ENCODE peak calls at places on chromosomes 16 and 17, in nine cellular contexts. A is transverse colon, Q is fibroblast of lung, E is colonic mucosa, H is stomach, G is heart left ventricle, Y is uterus, L is tibial nerve, B is aorta. X is an unnamed sample.

GRCh38 chr17:65039349-65039988 is 17.1 kb downstream of the GNA13 start:
- DNase-seq in B (no peak), G (no peak), E (no peak), H (no peak), Q (no peak), L (no peak), A (no peak), Y (no peak), X (no peak)

GRCh38 chr17:29240477-29240876 is 6.2 kb upstream of the CRYBA1 start:
- DNase-seq in H (no peak), Y (no peak), B (no peak), E (no peak), G (no peak), A (no peak), L (no peak), Q (peak; percentile 40), X (no peak)

GRCh38 chr17:37098910-37099664 is 150.3 kb downstream of the AATF start:
- DNase-seq in H (no peak), A (no peak), Q (no peak), Y (no peak), G (no peak), L (no peak), E (no peak), B (no peak), X (no peak)

GRCh38 chr16:575354-576196 is 5.8 kb downstream of the PIGQ start:
- DNase-seq in Q (no peak), L (no peak), B (no peak), A (no peak), E (no peak), G (no peak), Y (no peak), H (no peak), X (no peak)

GRCh38 chr17:65109990-65110680 is 27.0 kb upstream of the RGS9 start:
- DNase-seq in L (no peak), B (no peak), A (no peak), Y (no peak), G (no peak), E (no peak), Q (peak; percentile 82), H (no peak), X (no peak)

GRCh38 chr17:5832886-5833285 is 237.3 kb upstream of the WSCD1 start:
- DNase-seq in G (no peak), Q (peak; percentile 83), A (no peak), Y (no peak), E (no peak), L (no peak), H (no peak), B (no peak), X (no peak)

GRCh38 chr16:92431-93339 is 14.7 kb downstream of the MPG start:
- DNase-seq in G (no peak), Q (no peak), H (no peak), E (no peak), B (no peak), L (no peak), A (no peak), Y (no peak), X (no peak)

GRCh38 chr17:2058521-2059124 is 3.7 kb downstream of the HIC1 start:
- DNase-seq in Y (peak; percentile 84), H (peak; percentile 88), A (peak; percentile 89), Q (peak; percentile 67), L (peak; percentile 72), B (peak; percentile 86), G (peak; percentile 84), E (peak; percentile 86), X (peak; percentile 91)

GRCh38 chr16:1975432-1976215 is 3.8 kb downstream of the TBL3 start:
- DNase-seq in L (no peak), E (no peak), A (no peak), Q (no peak), B (no peak), Y (no peak), G (no peak), H (no peak), X (peak; percentile 46)

GRCh38 chr17:63783522-63783921 is 9.6 kb downstream of the DDX42 start:
- DNase-seq in B (no peak), E (no peak), L (no peak), Q (no peak), H (no peak), Y (no peak), A (no peak), G (no peak), X (no peak)

GRCh38 chr17:73160980-73161630 is 3.7 kb upstream of the SSTR2 start:
- DNase-seq in L (no peak), B (no peak), G (no peak), A (no peak), Y (no peak), H (no peak), Q (no peak), E (no peak), X (no peak)

GRCh38 chr17:21098934-21099687 is 27.7 kb upstream of the DHRS7B start:
- DNase-seq in E (peak; percentile 83), Y (peak; percentile 42), H (peak; percentile 62), A (peak; percentile 56), B (peak; percentile 64), Q (peak; percentile 70), L (no peak), G (peak; percentile 62), X (peak; percentile 63)

GRCh38 chr17:19264681-19265080 is 27.5 kb downstream of the EPN2 start:
- DNase-seq in Q (no peak), H (no peak), Y (no peak), L (no peak), A (no peak), E (no peak), B (no peak), G (peak; percentile 37), X (no peak)

GRCh38 chr16:67517178-67517492 is 11.5 kb upstream of the RIPOR1 start:
- DNase-seq in L (no peak), A (no peak), E (no peak), Y (no peak), B (no peak), H (no peak), G (no peak), Q (no peak), X (no peak)

GRCh38 chr17:77594416-77595209 is 363.9 kb upstream of the TNRC6C start:
- DNase-seq in E (no peak), Q (no peak), G (no peak), L (no peak), Y (no peak), B (peak; percentile 14), A (no peak), H (no peak), X (no peak)

GRCh38 chr17:40063034-40063765 is 435 bp downstream of the THRA start:
- DNase-seq in G (peak; percentile 52), A (peak; percentile 55), Q (no peak), H (peak; percentile 51), E (peak; percentile 56), B (peak; percentile 77), L (no peak), Y (peak; percentile 65), X (peak; percentile 85)

DNA sequence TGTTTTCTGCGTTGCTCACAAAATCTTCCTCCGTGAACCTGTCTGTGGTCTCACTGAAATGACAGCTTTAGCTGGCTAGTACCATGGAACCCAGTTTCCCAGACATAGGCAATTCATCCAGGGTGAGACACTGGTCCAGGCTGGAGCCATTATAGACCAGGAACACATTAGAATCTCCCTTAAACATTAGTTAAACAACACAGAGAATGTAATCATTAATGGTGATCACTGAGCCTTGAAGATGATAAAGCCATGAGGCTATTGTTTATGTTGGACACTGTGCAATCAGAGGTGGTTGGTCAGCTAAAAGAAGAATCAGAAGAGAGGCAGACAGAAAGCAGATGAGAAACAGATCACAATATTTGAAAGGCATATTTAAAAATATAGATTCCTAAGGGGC is 317.8 kb downstream of the MAP2K6 start:
- DNase-seq in G (no peak), Y (no peak), L (no peak), Q (peak; percentile 68), E (no peak), H (no peak), B (no peak), A (no peak), X (no peak)
- H3K9me3 ChIP-seq in G (no peaks in the 10 kb centered on the region), Y (no peaks in the 10 kb centered on the region), L (no peaks in the 10 kb centered on the region), Q (no peaks in the 10 kb centered on the region), E (no peaks in the 10 kb centered on the region), H (no peaks in the 10 kb centered on the region), B (no peaks in the 10 kb centered on the region), A (no peaks in the 10 kb centered on the region), X (no peaks in the 10 kb centered on the region)

GRCh38 chr17:8064590-8065019 is 22.9 kb downstream of the ALOX12B start:
- DNase-seq in Q (no peak), Y (no peak), E (no peak), G (no peak), A (no peak), B (peak; percentile 16), L (no peak), H (no peak), X (peak; percentile 35)
- H3K27me3 ChIP-seq in Q (peaks cover 52% of the 10 kb centered on the region), Y (peaks cover 37% of the 10 kb centered on the region), E (peaks cover 15% of the 10 kb centered on the region), G (peaks cover 52% of the 10 kb centered on the region), A (peaks cover 50% of the 10 kb centered on the region), B (no peaks in the 10 kb centered on the region), L (peaks cover 56% of the 10 kb centered on the region), H (peaks cover 70% of the 10 kb centered on the region), X (peaks cover 41% of the 10 kb centered on the region)

DNA sequence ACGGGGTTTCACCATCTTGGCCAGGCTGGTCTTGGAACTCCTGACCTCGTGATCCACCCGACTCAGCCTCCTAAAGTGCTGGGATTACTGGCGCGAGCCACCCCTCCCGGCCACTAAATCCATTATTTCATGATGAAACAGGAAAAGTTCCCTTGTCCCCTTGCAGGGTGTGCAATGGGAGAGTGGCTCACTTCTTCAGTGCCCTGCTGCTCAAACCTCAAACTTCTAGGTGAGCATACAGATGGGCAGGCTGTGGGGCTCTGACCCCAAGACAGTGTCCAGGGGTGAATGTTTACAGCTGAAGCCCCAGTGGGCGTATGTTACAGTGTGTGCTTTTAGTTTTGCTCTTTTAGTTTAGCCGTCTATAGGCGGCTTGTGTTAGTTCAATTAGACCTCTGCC is 34.7 kb downstream of the GJC1 start:
- DNase-seq in A (no peak), H (no peak), Q (no peak), G (no peak), B (no peak), Y (no peak), L (no peak), E (no peak), X (no peak)
- H3K27ac ChIP-seq in A (peak overlapping the region; percentile 71), H (peak overlapping the region; percentile 72), Q (peak overlapping the region; percentile 73), G (no peak overlapping the region), B (peak overlapping the region; percentile 52), Y (peak overlapping the region; percentile 98), L (peak overlapping the region; percentile 38), E (peak overlapping the region; percentile 37), X (peak overlapping the region; percentile 79)

DNA sequence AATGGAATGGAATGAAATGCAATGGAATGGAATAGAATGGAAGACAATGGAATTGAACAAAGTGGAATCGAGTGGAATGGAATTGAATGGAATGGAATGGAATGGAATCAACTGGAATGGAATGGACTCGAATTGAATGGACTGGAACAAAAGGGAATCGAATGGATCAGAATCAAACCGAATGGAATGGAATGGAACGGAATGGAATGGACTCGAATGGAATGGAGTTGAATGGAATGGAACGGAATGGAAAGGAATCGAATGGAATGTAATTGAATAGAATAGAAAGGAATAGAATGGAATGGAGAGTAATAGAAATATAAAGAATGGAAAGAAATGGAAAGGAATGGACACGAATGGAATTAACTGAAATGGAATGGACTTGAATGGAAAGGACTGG is 475.2 kb upstream of the WSB1 start:
- DNase-seq in L (no peak), H (no peak), G (no peak), Y (no peak), B (no peak), Q (peak; percentile 9), A (no peak), E (no peak), X (no peak)
- H3K9me3 ChIP-seq in L (no peaks in the 10 kb centered on the region), H (peaks cover 95% of the 10 kb centered on the region), G (peaks cover 6% of the 10 kb centered on the region), Y (no peaks in the 10 kb centered on the region), B (no peaks in the 10 kb centered on the region), Q (no peaks in the 10 kb centered on the region), A (peaks cover 12% of the 10 kb centered on the region), E (peaks cover 4% of the 10 kb centered on the region), X (peaks cover 87% of the 10 kb centered on the region)

X was measured in lower lobe of right lung.